ENCODE peak calls at places on chromosomes 13 and 19, in four cellular contexts. A is ACHN, W is HTR-8/SVneo, O is spleen. R is an unnamed sample.

GRCh38 chr19:38183227-38183914 is 40.7 kb downstream of the DPF1 start:
- DNase-seq in A (no peak), W (no peak), O (no peak), R (no peak)

GRCh38 chr13:23752111-23753001 is 136.8 kb downstream of the MIPEP start:
- DNase-seq in A (no peak), W (no peak), O (no peak), R (no peak)

GRCh38 chr19:55212447-55212846 is 3.1 kb upstream of the PTPRH start:
- DNase-seq in A (peak), W (peak), O (no peak), R (no peak)

GRCh38 chr13:29994911-29995601 is 144.6 kb upstream of the UBL3 start:
- DNase-seq in A (no peak), W (no peak), O (no peak), R (no peak)

GRCh38 chr13:110797230-110797877 is 83.9 kb downstream of the ING1 start:
- DNase-seq in A (no peak), W (no peak), O (no peak), R (no peak)

GRCh38 chr13:52845334-52845761 is 3.1 kb downstream of the PCDH8 start:
- DNase-seq in A (no peak), W (no peak), O (no peak), R (no peak)

GRCh38 chr19:782195-783043 is 14.8 kb upstream of the PTBP1 start:
- DNase-seq in A (peak), W (peak), O (no peak), R (peak)

GRCh38 chr19:45591004-45591637 is 6.5 kb upstream of the OPA3 start:
- DNase-seq in A (peak), W (no peak), O (peak), R (peak)

GRCh38 chr19:17755977-17756670 is 4.8 kb downstream of the FCHO1 start:
- DNase-seq in A (no peak), W (no peak), O (peak), R (peak)

GRCh38 chr19:9645466-9645865 is 24.4 kb upstream of the ZNF561 start:
- DNase-seq in A (no peak), W (no peak), O (no peak), R (no peak)

GRCh38 chr19:23817519-23817918 is 58.8 kb upstream of the ZNF681 start:
- DNase-seq in A (peak), W (no peak), O (no peak), R (peak)

GRCh38 chr19:2438178-2438577 is 10.8 kb upstream of the TIMM13 start:
- DNase-seq in A (no peak), W (no peak), O (no peak), R (no peak)

GRCh38 chr13:23965346-23965745 is 68.0 kb upstream of the C1QTNF9B start:
- DNase-seq in A (no peak), W (no peak), O (no peak), R (no peak)

GRCh38 chr19:4748589-4748988 is 24.9 kb upstream of the DPP9 start:
- DNase-seq in A (no peak), W (no peak), O (no peak), R (no peak)

GRCh38 chr19:42166336-42166735 is 34.1 kb upstream of the POU2F2 start:
- DNase-seq in A (no peak), W (no peak), O (no peak), R (no peak)

GRCh38 chr19:34675250-34675649 is 1.7 kb downstream of the SCGB2B2 start:
- DNase-seq in A (no peak), W (no peak), O (no peak), R (no peak)

GRCh38 chr13:33262069-33262487 is 23.5 kb downstream of the STARD13 start:
- DNase-seq in A (peak), W (no peak), O (no peak), R (peak)

GRCh38 chr19:38993271-38993670 is 17.7 kb upstream of the FBXO17 start:
- DNase-seq in A (peak), W (peak), O (no peak), R (peak)

GRCh38 chr19:35254341-35255297 is 5.8 kb downstream of the LSR start:
- DNase-seq in A (no peak), W (no peak), O (peak), R (no peak)

GRCh38 chr13:109332501-109333499 is 453.6 kb downstream of the IRS2 start:
- DNase-seq in A (no peak), W (no peak), O (no peak), R (no peak)

GRCh38 chr13:98972627-98973026 is 5.2 kb downstream of the DOCK9 start:
- DNase-seq in A (peak), W (peak), O (no peak), R (peak)

GRCh38 chr19:16320987-16321386 is 3.6 kb upstream of the KLF2 start:
- DNase-seq in A (no peak), W (no peak), O (no peak), R (peak)

GRCh38 chr13:34349091-34349722 is 531.3 kb downstream of the RFC3 start:
- DNase-seq in A (peak), W (peak), O (no peak), R (peak)

GRCh38 chr19:5624154-5624663 is 1.3 kb downstream of the SAFB start:
- DNase-seq in A (peak), W (no peak), O (peak), R (peak)

GRCh38 chr13:97125051-97125809 is 96.9 kb upstream of the MBNL2 start:
- DNase-seq in A (no peak), W (no peak), O (no peak), R (peak)

GRCh38 chr13:67314405-67314804 is 84.3 kb upstream of the PCDH9 start:
- DNase-seq in A (no peak), W (no peak), O (no peak), R (no peak)